ENCODE peak calls at places on chromosomes 7 and 10, in seven cellular contexts. F is HCT116, G is H1, Y is SK-N-SH, D is K562, A is GM12878, Q is HepG2. P is an unnamed sample.

GRCh38 chr10:29479081-29479917 is 155.5 kb downstream of the SVIL start:
- DNase-seq in F (no peak), G (no peak), Y (no peak), D (no peak), A (no peak), Q (no peak), P (no peak)

GRCh38 chr10:4883079-4883739 is 57.2 kb downstream of the AKR1E2 start:
- DNase-seq in F (no peak), G (no peak), Y (no peak), D (peak; percentile 62), A (no peak), Q (peak; percentile 15), P (no peak)

GRCh38 chr7:57769958-57770357 is 320.0 kb downstream of the ZNF716 start:
- DNase-seq in F (no peak), G (no peak), Y (peak; percentile 67), D (no peak), A (no peak), Q (no peak), P (no peak)

GRCh38 chr7:16484453-16485158 is 19.1 kb upstream of the SOSTDC1 start:
- DNase-seq in F (peak; percentile 95), G (no peak), Y (no peak), D (no peak), A (no peak), Q (peak; percentile 76), P (peak; percentile 67)

GRCh38 chr7:127390817-127391590 is 1.5 kb downstream of the ZNF800 start:
- DNase-seq in F (no peak), G (no peak), Y (no peak), D (no peak), A (no peak), Q (no peak), P (no peak)

GRCh38 chr10:784759-785538 is 95.5 kb upstream of the DIP2C start:
- DNase-seq in F (peak; percentile 58), G (peak; percentile 65), Y (peak; percentile 87), D (peak; percentile 45), A (no peak), Q (no peak), P (no peak)

GRCh38 chr7:152144557-152145245 is 119.2 kb downstream of the GALNT11 start:
- DNase-seq in F (no peak), G (no peak), Y (no peak), D (no peak), A (no peak), Q (no peak), P (no peak)

GRCh38 chr10:18483787-18484186 is 167.6 kb downstream of the NSUN6 start:
- DNase-seq in F (no peak), G (no peak), Y (no peak), D (no peak), A (no peak), Q (no peak), P (no peak)

GRCh38 chr7:105693576-105693975 is 112.3 kb upstream of the EFCAB10 start:
- DNase-seq in F (no peak), G (no peak), Y (no peak), D (no peak), A (no peak), Q (no peak), P (no peak)

GRCh38 chr10:91977501-91977900 is 53.9 kb downstream of the BTAF1 start:
- DNase-seq in F (no peak), G (no peak), Y (no peak), D (no peak), A (no peak), Q (no peak), P (no peak)

GRCh38 chr10:12465385-12466136 is 116.2 kb downstream of the CAMK1D start:
- DNase-seq in F (no peak), G (no peak), Y (no peak), D (no peak), A (no peak), Q (no peak), P (no peak)

GRCh38 chr10:4131407-4132215 is 346.6 kb upstream of the KLF6 start:
- DNase-seq in F (no peak), G (no peak), Y (no peak), D (no peak), A (peak; percentile 66), Q (no peak), P (no peak)

GRCh38 chr7:78967046-78967445 is 486.4 kb downstream of the MAGI2 start:
- DNase-seq in F (no peak), G (no peak), Y (no peak), D (no peak), A (no peak), Q (no peak), P (no peak)

GRCh38 chr7:101563198-101563901 is 65.7 kb downstream of the MYL10 start:
- DNase-seq in F (no peak), G (no peak), Y (no peak), D (peak; percentile 9), A (no peak), Q (no peak), P (no peak)

GRCh38 chr7:15684834-15685233 is 1.6 kb downstream of the MEOX2 start:
- DNase-seq in F (no peak), G (no peak), Y (no peak), D (no peak), A (no peak), Q (no peak), P (no peak)

GRCh38 chr10:45370202-45370955 is 3.6 kb upstream of the ALOX5 start:
- DNase-seq in F (no peak), G (no peak), Y (no peak), D (no peak), A (no peak), Q (no peak), P (no peak)

GRCh38 chr7:151837285-151838042 is 39.5 kb downstream of the PRKAG2 start:
- DNase-seq in F (no peak), G (no peak), Y (no peak), D (no peak), A (no peak), Q (no peak), P (no peak)

GRCh38 chr7:41241641-41242040 is 461.2 kb downstream of the INHBA start:
- DNase-seq in F (no peak), G (no peak), Y (no peak), D (no peak), A (no peak), Q (no peak), P (no peak)

GRCh38 chr7:150784954-150785353 is 15.2 kb downstream of the TMEM176B start:
- DNase-seq in F (no peak), G (no peak), Y (no peak), D (no peak), A (no peak), Q (no peak), P (no peak)

GRCh38 chr7:129144095-129144833 is at the start of gene TSPAN33:
- DNase-seq in F (peak; percentile 42), G (peak; percentile 88), Y (peak; percentile 99), D (peak; percentile 91), A (no peak), Q (peak; percentile 66), P (peak; percentile 25)

GRCh38 chr10:128000660-128001059 is 93.8 kb downstream of the PTPRE start:
- DNase-seq in F (no peak), G (no peak), Y (no peak), D (no peak), A (no peak), Q (no peak), P (no peak)

GRCh38 chr7:4154882-4155281 is 527.2 kb upstream of the FOXK1 start:
- DNase-seq in F (no peak), G (no peak), Y (no peak), D (no peak), A (no peak), Q (no peak), P (no peak)

GRCh38 chr7:115593111-115593510 is 437.5 kb downstream of the TFEC start:
- DNase-seq in F (no peak), G (no peak), Y (no peak), D (no peak), A (no peak), Q (no peak), P (no peak)

GRCh38 chr7:133797355-133797754 is 329.8 kb upstream of the LRGUK start:
- DNase-seq in F (no peak), G (no peak), Y (peak; percentile 42), D (no peak), A (no peak), Q (no peak), P (no peak)

GRCh38 chr7:128879939-128880746 is 17.5 kb downstream of the ATP6V1F start:
- DNase-seq in F (no peak), G (peak; percentile 89), Y (peak; percentile 99), D (peak; percentile 93), A (no peak), Q (peak; percentile 41), P (no peak)

DNA sequence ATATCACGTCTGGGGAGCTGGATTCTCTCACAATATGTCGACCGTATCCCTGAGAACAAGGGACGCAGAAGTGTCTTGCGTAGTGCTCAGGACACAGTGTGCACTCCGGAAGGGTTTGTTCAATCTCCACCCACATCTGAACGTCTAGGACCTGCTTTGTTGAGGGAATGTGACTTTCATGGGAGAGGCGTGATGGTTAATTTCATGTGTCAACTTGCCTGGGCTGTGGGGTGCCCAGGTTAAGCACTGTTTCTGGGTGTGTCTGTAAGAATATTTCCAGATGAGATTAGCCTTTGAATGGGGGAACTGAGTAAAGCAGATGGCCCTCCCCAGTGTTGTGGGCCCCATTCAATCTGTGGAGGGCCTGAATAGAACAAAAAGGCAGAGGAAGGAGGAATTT is 80.4 kb upstream of the SFMBT2 start:
- DNase-seq in F (no peak), G (no peak), Y (no peak), D (no peak), A (no peak), Q (no peak), P (no peak)
- H3K4me1 ChIP-seq in F (no peaks in the 10 kb centered on the region), G (peaks cover 6% of the 10 kb centered on the region), Y (no peaks in the 10 kb centered on the region), D (no peaks in the 10 kb centered on the region), A (peaks cover 37% of the 10 kb centered on the region), Q (peaks cover 8% of the 10 kb centered on the region), P (no peaks in the 10 kb centered on the region)

GRCh38 chr7:142185069-142185468 is 72.8 kb downstream of the PRSS58 start:
- DNase-seq in F (no peak), G (no peak), Y (no peak), D (no peak), A (no peak), Q (no peak), P (no peak)

GRCh38 chr7:142188846-142189245 is 69.0 kb downstream of the PRSS58 start:
- DNase-seq in F (peak; percentile 16), G (no peak), Y (no peak), D (no peak), A (no peak), Q (peak; percentile 5), P (no peak)

DNA sequence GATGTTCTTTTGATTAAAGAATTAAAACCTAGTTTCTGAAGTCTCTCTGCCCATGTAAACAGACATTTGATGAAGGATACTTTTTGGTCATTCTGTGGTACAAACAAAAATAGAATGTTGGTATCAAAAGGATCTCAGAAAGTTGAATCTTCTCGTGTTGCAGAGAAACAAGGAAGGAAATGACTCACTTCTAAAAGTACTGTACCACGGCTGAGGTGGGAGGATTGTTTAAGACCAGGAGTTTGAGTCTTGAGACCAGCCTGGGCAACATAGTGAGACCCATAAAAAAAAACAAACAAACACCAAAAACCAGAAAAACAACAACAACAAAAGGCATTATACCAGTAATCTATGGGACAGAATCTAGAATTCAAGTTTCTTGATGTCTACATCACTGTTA is 69.7 kb downstream of the PRSS58 start:
- DNase-seq in F (no peak), G (no peak), Y (no peak), D (no peak), A (peak; percentile 7), Q (no peak), P (no peak)
- H3K27ac ChIP-seq in F (no peak overlapping the region), G (no peak overlapping the region), Y (no peak overlapping the region), D (no peak overlapping the region), A (no peak overlapping the region), Q (no peak overlapping the region), P (no peak overlapping the region)

GRCh38 chr10:36526045-36526444 is 599.4 kb upstream of the ANKRD30A start:
- DNase-seq in F (no peak), G (no peak), Y (no peak), D (no peak), A (no peak), Q (no peak), P (no peak)
- TF ChIP-seq SIN3A in F (no peak), G (no peak), Y (no peak), D (no peak), A (no peak), Q (no peak), P (no peak)

GRCh38 chr10:14558025-14558424 is 216.7 kb downstream of the FAM107B start:
- DNase-seq in F (no peak), G (no peak), Y (no peak), D (no peak), A (no peak), Q (no peak), P (no peak)
- H3K4me1 ChIP-seq in F (peaks cover 29% of the 10 kb centered on the region), G (peaks cover 18% of the 10 kb centered on the region), Y (no peaks in the 10 kb centered on the region), D (no peaks in the 10 kb centered on the region), A (peaks cover 56% of the 10 kb centered on the region), Q (peaks cover 58% of the 10 kb centered on the region), P (no peaks in the 10 kb centered on the region)

P was measured in Panc1.